ENCODE peak calls at places on chromosomes 6 and 20, in ten cellular contexts. C is CD8-positive, alpha-beta memory T cell; K is mesenchymal stem cell; W is heart left ventricle; I is ascending aorta; L is A549; U is PC-3; S is H9; P is lower lobe of right lung; A is cardiac muscle cell. B is an unnamed sample.

GRCh38 chr20:745683-746301 is 22.5 kb downstream of the SLC52A3 start:
- DNase-seq in U (peak; percentile 18), L (peak; percentile 52), S (no peak), C (no peak), K (no peak), I (no peak), A (no peak), W (no peak), P (no peak), B (no peak)

GRCh38 chr6:89667872-89668556 is 29.5 kb upstream of the LYRM2 start:
- DNase-seq in A (peak; percentile 54), K (peak; percentile 2), P (no peak), W (no peak), U (no peak), C (no peak), I (no peak), S (no peak), L (no peak), B (no peak)

GRCh38 chr6:1317302-1317815 is 5.5 kb downstream of the FOXQ1 start:
- DNase-seq in K (no peak), C (no peak), I (no peak), P (no peak), U (no peak), L (no peak), W (no peak), A (no peak), S (no peak), B (no peak)

GRCh38 chr6:34904990-34905613 is 16.0 kb downstream of the ANKS1A start:
- DNase-seq in I (no peak), L (no peak), U (no peak), K (no peak), W (no peak), A (no peak), S (no peak), P (no peak), C (no peak), B (no peak)

GRCh38 chr20:60589624-60590023 is 631.4 kb downstream of the CDH26 start:
- DNase-seq in I (no peak), A (no peak), W (no peak), C (no peak), K (no peak), U (peak; percentile 3), L (no peak), S (peak; percentile 42), P (no peak), B (no peak)

GRCh38 chr6:161161889-161162624 is 111.8 kb downstream of the AGPAT4 start:
- DNase-seq in I (no peak), U (no peak), K (peak; percentile 17), C (no peak), S (no peak), L (no peak), W (no peak), P (no peak), A (peak; percentile 60), B (no peak)

GRCh38 chr20:7650481-7650880 is 289.8 kb downstream of the HAO1 start:
- DNase-seq in A (peak; percentile 36), I (no peak), U (peak; percentile 84), W (peak; percentile 29), P (no peak), L (no peak), S (no peak), C (no peak), K (peak; percentile 67), B (no peak)

GRCh38 chr6:15429146-15430110 is 183.6 kb downstream of the JARID2 start:
- DNase-seq in L (no peak), P (no peak), C (no peak), A (peak; percentile 85), K (peak; percentile 81), U (no peak), I (no peak), W (no peak), S (no peak), B (no peak)

GRCh38 chr6:8180327-8181161 is 78.2 kb upstream of the EEF1E1 start:
- DNase-seq in I (peak; percentile 66), K (peak; percentile 42), L (no peak), W (no peak), S (peak; percentile 51), U (peak; percentile 26), C (no peak), A (peak; percentile 50), P (no peak), B (no peak)

GRCh38 chr6:22146581-22147468 is 150.0 kb downstream of the PRL start:
- DNase-seq in U (no peak), A (peak; percentile 27), K (no peak), I (no peak), L (no peak), P (peak; percentile 46), W (no peak), C (no peak), S (no peak), B (no peak)

GRCh38 chr6:38180586-38180985 is 361.1 kb downstream of the ZFAND3 start:
- DNase-seq in I (no peak), C (no peak), S (peak; percentile 20), W (no peak), A (no peak), U (no peak), K (no peak), P (no peak), L (no peak), B (no peak)

GRCh38 chr6:120355822-120356221 is 978.5 kb downstream of the TBC1D32 start:
- DNase-seq in C (no peak), I (no peak), P (no peak), A (peak; percentile 43), S (no peak), W (no peak), K (no peak), U (no peak), L (no peak), B (no peak)

GRCh38 chr6:35360349-35361138 is 18.2 kb downstream of the PPARD start:
- DNase-seq in S (peak; percentile 74), P (peak; percentile 62), C (no peak), K (peak; percentile 37), L (peak; percentile 14), U (peak; percentile 35), W (peak; percentile 75), A (peak; percentile 40), I (no peak), B (peak; percentile 37)

GRCh38 chr6:5813625-5814027 is 193.1 kb downstream of the NRN1 start:
- DNase-seq in I (no peak), S (no peak), L (no peak), W (no peak), U (no peak), K (no peak), A (no peak), C (no peak), P (no peak), B (no peak)

GRCh38 chr20:57996936-57997629 is 231.4 kb downstream of the ANKRD60 start:
- DNase-seq in U (peak; percentile 87), L (peak; percentile 45), C (no peak), K (no peak), P (no peak), W (no peak), A (peak; percentile 18), S (no peak), I (no peak), B (peak; percentile 50)

GRCh38 chr6:143429970-143430369 is 20.5 kb downstream of the ADAT2 start:
- DNase-seq in A (no peak), U (no peak), K (no peak), W (no peak), L (no peak), C (no peak), S (no peak), I (no peak), P (no peak), B (no peak)
- H3K27ac ChIP-seq in A (no peak overlapping the region), U (no peak overlapping the region), K (no peak overlapping the region), W (no peak overlapping the region), L (no peak overlapping the region), C (no peak overlapping the region), S (no peak overlapping the region), I (no peak overlapping the region), P (no peak overlapping the region), B (no peak overlapping the region)

DNA sequence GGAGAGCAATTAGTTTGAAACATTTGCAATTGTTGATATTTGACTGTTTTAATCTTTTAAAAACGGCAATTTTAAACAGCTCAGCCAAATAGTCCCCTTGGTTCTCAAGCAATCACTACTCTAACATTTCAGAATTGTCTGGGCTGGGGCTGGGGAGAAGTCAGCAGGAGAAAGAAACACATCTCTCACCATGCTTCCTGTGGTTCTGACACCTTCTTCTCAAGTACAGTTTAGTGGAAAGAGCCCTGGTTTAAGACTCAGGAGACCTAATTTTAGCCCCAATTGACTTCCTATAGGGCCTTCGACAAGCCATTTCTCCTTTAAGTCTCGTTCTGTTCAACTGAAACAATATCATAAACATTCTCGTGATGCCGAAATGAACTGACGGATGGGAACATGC is 168.4 kb upstream of the CDYL start:
- DNase-seq in L (no peak), K (peak; percentile 21), S (no peak), C (peak; percentile 33), P (no peak), U (no peak), A (no peak), W (no peak), I (no peak), B (no peak)
- H3K27ac ChIP-seq in L (no peak overlapping the region), K (no peak overlapping the region), S (no peak overlapping the region), C (no peak overlapping the region), P (no peak overlapping the region), U (peak overlapping the region; percentile 70), A (no peak overlapping the region), W (no peak overlapping the region), I (peak overlapping the region; percentile 61), B (peak overlapping the region; percentile 71)

GRCh38 chr20:51437182-51437923 is 105.2 kb downstream of the NFATC2 start:
- DNase-seq in U (no peak), I (no peak), L (no peak), K (peak; percentile 77), S (no peak), W (no peak), C (no peak), P (no peak), A (no peak), B (no peak)

GRCh38 chr20:51439160-51439689 is 103.3 kb downstream of the NFATC2 start:
- DNase-seq in C (no peak), S (no peak), I (no peak), A (no peak), L (no peak), U (no peak), K (no peak), P (no peak), W (no peak), B (no peak)

GRCh38 chr20:51442602-51443001 is 99.9 kb downstream of the NFATC2 start:
- DNase-seq in L (no peak), U (no peak), C (no peak), A (no peak), P (no peak), K (peak; percentile 49), S (no peak), I (no peak), W (no peak), B (no peak)

GRCh38 chr20:51438136-51438535 is 104.4 kb downstream of the NFATC2 start:
- DNase-seq in S (no peak), L (no peak), K (no peak), W (no peak), A (no peak), C (no peak), I (no peak), U (no peak), P (no peak), B (no peak)

GRCh38 chr20:51440589-51440988 is 101.9 kb downstream of the NFATC2 start:
- DNase-seq in W (no peak), K (no peak), U (no peak), L (no peak), S (no peak), I (no peak), P (no peak), A (no peak), C (no peak), B (no peak)
- H3K27ac ChIP-seq in W (no peak overlapping the region), K (no peak overlapping the region), U (no peak overlapping the region), L (no peak overlapping the region), S (no peak overlapping the region), I (no peak overlapping the region), P (no peak overlapping the region), A (no peak overlapping the region), C (no peak overlapping the region), B (no peak overlapping the region)

GRCh38 chr20:45337367-45338120 is 10.7 kb downstream of the SDC4 start:
- DNase-seq in K (peak; percentile 89), S (no peak), I (peak; percentile 92), C (no peak), U (peak; percentile 78), P (peak; percentile 71), L (peak; percentile 59), W (peak; percentile 84), A (peak; percentile 94), B (no peak)
- H3K27ac ChIP-seq in K (peak overlapping the region; percentile 97), S (no peak overlapping the region), I (peak overlapping the region; percentile 93), C (peak overlapping the region; percentile 14), U (peak overlapping the region; percentile 95), P (peak overlapping the region; percentile 79), L (peak overlapping the region; percentile 96), W (peak overlapping the region; percentile 97), A (peak overlapping the region; percentile 98), B (peak overlapping the region; percentile 97)